ENCODE peak calls at places on chromosome 22, in four cellular contexts. V is pancreas, K is anterior cingulate cortex, Q is activated B cell treated with CpG ODN at 0.5 μM for 24 hours. X is an unnamed sample.

GRCh38 chr22:36385491-36386350 is 2.0 kb downstream of the MYH9 start:
- DNase-seq in Q (peak), K (no peak), V (peak), X (no peak)

GRCh38 chr22:26573026-26573662 is 16.8 kb downstream of the TPST2 start:
- DNase-seq in Q (no peak), V (no peak), K (no peak), X (no peak)

GRCh38 chr22:32920734-32921133 is 119.2 kb downstream of the TIMP3 start:
- DNase-seq in V (no peak), Q (no peak), K (no peak), X (no peak)

GRCh38 chr22:46087816-46088277 is 62.5 kb upstream of the PPARA start:
- DNase-seq in V (peak), K (peak), Q (no peak), X (peak)

GRCh38 chr22:37843746-37844089 is 416 bp downstream of the ANKRD54 start:
- DNase-seq in K (no peak), Q (no peak), V (peak), X (no peak)

GRCh38 chr22:44824271-44824670 is 71.9 kb downstream of the ARHGAP8 start:
- DNase-seq in V (no peak), K (no peak), Q (no peak), X (no peak)

GRCh38 chr22:42857845-42858481 is 890 bp upstream of the ARFGAP3 start:
- DNase-seq in Q (no peak), K (no peak), V (peak), X (no peak)

GRCh38 chr22:32800158-32800557 is 1.3 kb upstream of the TIMP3 start:
- DNase-seq in K (no peak), Q (no peak), V (no peak), X (no peak)

GRCh38 chr22:38490915-38491314 is 15.2 kb downstream of the DDX17 start:
- DNase-seq in V (no peak), K (no peak), Q (no peak), X (no peak)

GRCh38 chr22:23242473-23243001 is 62.2 kb downstream of the BCR start:
- DNase-seq in Q (no peak), V (no peak), K (no peak), X (no peak)

GRCh38 chr22:38038426-38038825 is 18.8 kb upstream of the PICK1 start:
- DNase-seq in Q (no peak), K (peak), V (no peak), X (peak)

GRCh38 chr22:17922925-17923898 is 101.1 kb downstream of the MICAL3 start:
- DNase-seq in Q (no peak), V (no peak), K (no peak), X (no peak)

GRCh38 chr22:32067613-32068012 is 24.6 kb downstream of the SLC5A1 start:
- DNase-seq in K (no peak), V (no peak), Q (no peak), X (no peak)

GRCh38 chr22:17845340-17845739 is 71.1 kb upstream of the BID start:
- DNase-seq in V (no peak), Q (no peak), K (no peak), X (no peak)

GRCh38 chr22:37996079-37996478 is 11.7 kb upstream of the SOX10 start:
- DNase-seq in K (no peak), V (no peak), Q (no peak), X (no peak)

GRCh38 chr22:27601195-27601594 is 200.4 kb downstream of the MN1 start:
- DNase-seq in V (no peak), K (no peak), Q (no peak), X (no peak)

X was measured in frontal cortex.